ENCODE peak calls at places on chromosomes 2 and 18, in four cellular contexts. T is CD8-positive, alpha-beta T cell; J is NCI-H446; N is amniotic stem cell. L is an unnamed sample.

GRCh38 chr2:31239842-31240198 is 5.9 kb downstream of the EHD3 start:
- DNase-seq in N (no peak), T (no peak), J (no peak), L (no peak)

GRCh38 chr2:85768713-85769112 is 14.9 kb downstream of the ATOH8 start:
- DNase-seq in N (no peak), J (peak), T (no peak), L (peak)

GRCh38 chr2:192499476-192499875 is 304.7 kb upstream of the TMEFF2 start:
- DNase-seq in T (no peak), N (no peak), J (no peak), L (no peak)

GRCh38 chr2:239245872-239246701 is 154.7 kb downstream of the HDAC4 start:
- DNase-seq in J (peak), T (no peak), N (no peak), L (no peak)

GRCh38 chr2:21658907-21659306 is 535.1 kb downstream of the TDRD15 start:
- DNase-seq in N (no peak), T (no peak), J (no peak), L (no peak)

GRCh38 chr18:37429768-37430167 is 135.8 kb downstream of the CELF4 start:
- DNase-seq in T (no peak), J (no peak), N (no peak), L (no peak)

GRCh38 chr2:16816522-16816921 is 150.9 kb upstream of the CYRIA start:
- DNase-seq in J (no peak), T (no peak), N (no peak), L (no peak)

GRCh38 chr2:189783451-189783926 is 650 bp downstream of the ORMDL1 start:
- DNase-seq in J (peak), N (no peak), T (no peak), L (no peak)

GRCh38 chr2:47907097-47907781 is 941 bp upstream of the FBXO11 start:
- DNase-seq in J (no peak), T (peak), N (no peak), L (no peak)

GRCh38 chr2:23375448-23375847 is 9.5 kb upstream of the KLHL29 start:
- DNase-seq in T (no peak), J (peak), N (no peak), L (no peak)

GRCh38 chr2:128422571-128422970 is 103.9 kb upstream of the HS6ST1 start:
- DNase-seq in N (peak), J (no peak), T (no peak), L (no peak)

GRCh38 chr2:148259674-148260073 is 238.8 kb downstream of the MBD5 start:
- DNase-seq in N (no peak), J (no peak), T (no peak), L (peak)

GRCh38 chr2:188986839-188987238 is 12.7 kb downstream of the COL3A1 start:
- DNase-seq in J (peak), N (no peak), T (no peak), L (no peak)

GRCh38 chr2:101860157-101860556 is 131.6 kb upstream of the IL1R2 start:
- DNase-seq in T (no peak), N (no peak), J (no peak), L (no peak)

GRCh38 chr18:48896875-48897511 is 53.8 kb downstream of the SMAD7 start:
- DNase-seq in N (no peak), J (no peak), T (no peak), L (no peak)

GRCh38 chr2:75079575-75079974 is 119.7 kb downstream of the TACR1 start:
- DNase-seq in T (no peak), N (no peak), J (peak), L (no peak)

GRCh38 chr18:8081872-8082553 is 514.9 kb downstream of the PTPRM start:
- DNase-seq in T (no peak), J (no peak), N (no peak), L (no peak)

GRCh38 chr18:77004555-77005380 is 127.8 kb downstream of the MBP start:
- DNase-seq in J (no peak), N (no peak), T (no peak), L (no peak)

GRCh38 chr18:35289293-35290069 is 548 bp downstream of the ZSCAN30 start:
- DNase-seq in J (no peak), T (no peak), N (no peak), L (no peak)

GRCh38 chr18:23856466-23857175 is 157.9 kb upstream of the TTC39C start:
- DNase-seq in N (no peak), J (no peak), T (no peak), L (no peak)

GRCh38 chr2:170711774-170712652 is 3.1 kb upstream of the SP5 start:
- DNase-seq in J (no peak), N (no peak), T (no peak), L (no peak)

GRCh38 chr2:37154790-37155189 is 2.0 kb downstream of the EIF2AK2 start:
- DNase-seq in N (no peak), J (no peak), T (no peak), L (no peak)

GRCh38 chr18:61322265-61322873 is 10.9 kb upstream of the CDH20 start:
- DNase-seq in T (no peak), J (peak), N (peak), L (peak)

GRCh38 chr2:215537621-215538020 is 101.8 kb upstream of the FN1 start:
- DNase-seq in J (no peak), T (no peak), N (no peak), L (no peak)

GRCh38 chr2:1233280-1233679 is 180.0 kb upstream of the TPO start:
- DNase-seq in N (no peak), J (no peak), T (no peak), L (no peak)

GRCh38 chr18:9941108-9941507 is 27.3 kb downstream of the VAPA start:
- DNase-seq in J (no peak), T (no peak), N (no peak), L (no peak)